ENCODE peak calls at places on chromosomes 4 and X, in four cellular contexts. K is pancreas, Q is fibroblast of pulmonary artery, N is Karpas-422. L is an unnamed sample.

GRCh38 chrX:103063918-103064434 is at the start of gene BEX1:
- DNase-seq in K (peak), Q (peak), N (no peak), L (no peak)

GRCh38 chr4:15982833-15983528 is 20.0 kb upstream of the FGFBP2 start:
- DNase-seq in Q (no peak), N (no peak), K (no peak), L (no peak)

GRCh38 chr4:991451-992296 is 1.5 kb downstream of the SLC26A1 start:
- DNase-seq in N (no peak), K (no peak), Q (no peak), L (peak)

GRCh38 chrX:28979876-28980275 is 392.6 kb downstream of the IL1RAPL1 start:
- DNase-seq in Q (no peak), N (no peak), K (no peak), L (no peak)

GRCh38 chr4:184165291-184165690 is 52.4 kb downstream of the ENPP6 start:
- DNase-seq in Q (no peak), N (no peak), K (no peak), L (no peak)

GRCh38 chrX:20595928-20596550 is 329.3 kb upstream of the RPS6KA3 start:
- DNase-seq in Q (peak), K (no peak), N (no peak), L (no peak)

GRCh38 chrX:21493226-21493850 is 119.1 kb downstream of the CNKSR2 start:
- DNase-seq in Q (peak), N (no peak), K (no peak), L (no peak)

GRCh38 chr4:98568896-98569663 is 89.3 kb downstream of the TSPAN5 start:
- DNase-seq in N (no peak), K (no peak), Q (peak), L (no peak)

GRCh38 chr4:47071863-47072441 is 40.6 kb downstream of the GABRB1 start:
- DNase-seq in Q (peak), K (no peak), N (no peak), L (no peak)

GRCh38 chr4:140930556-140930955 is 174.4 kb upstream of the TBC1D9 start:
- DNase-seq in K (no peak), Q (no peak), N (no peak), L (no peak)

GRCh38 chr4:82898322-82899243 is 2.0 kb upstream of the THAP9 start:
- DNase-seq in Q (peak), N (no peak), K (peak), L (peak)

GRCh38 chr4:78667337-78667736 is 108.8 kb upstream of the BMP2K start:
- DNase-seq in K (no peak), Q (no peak), N (no peak), L (no peak)

GRCh38 chr4:168325591-168325990 is 7.0 kb upstream of the DDX60 start:
- DNase-seq in K (no peak), Q (no peak), N (no peak), L (no peak)

GRCh38 chr4:79913581-79913980 is 159.4 kb downstream of the ANTXR2 start:
- DNase-seq in Q (peak), N (no peak), K (no peak), L (no peak)

GRCh38 chr4:163331629-163332360 is 601 bp downstream of the NPY1R start:
- DNase-seq in K (peak), Q (peak), N (no peak), L (peak)

GRCh38 chrX:118536687-118537461 is 41.3 kb downstream of the DOCK11 start:
- DNase-seq in Q (peak), N (peak), K (no peak), L (no peak)

GRCh38 chr4:15244354-15244753 is 183.5 kb upstream of the C1QTNF7 start:
- DNase-seq in Q (no peak), K (no peak), N (no peak), L (no peak)

GRCh38 chr4:173212379-173212778 is 43.8 kb downstream of the GALNT7 start:
- DNase-seq in N (no peak), Q (no peak), K (no peak), L (no peak)

GRCh38 chrX:47936940-47937317 is 66.9 kb downstream of the ZNF182 start:
- DNase-seq in Q (no peak), N (no peak), K (no peak), L (no peak)

GRCh38 chr4:84852081-84852480 is 114.4 kb downstream of the WDFY3 start:
- DNase-seq in N (no peak), K (no peak), Q (peak), L (no peak)

GRCh38 chr4:93617596-93617995 is 211.0 kb upstream of the ATOH1 start:
- DNase-seq in K (no peak), Q (peak), N (no peak), L (no peak)

GRCh38 chrX:11085305-11085704 is 25.8 kb upstream of the HCCS start:
- DNase-seq in Q (no peak), K (no peak), N (no peak), L (no peak)

L was measured in mucosa of descending colon.